ENCODE peak calls at places on chromosomes 6 and 20, in eight cellular contexts. B is LoVo; Y is stimulated activated CD8-positive, alpha-beta memory T cell treated with anti-CD3 and anti-CD28 coated beads, Interleukin-15, amount 100 ng/mL, for 1 hour; O is NCI-H460; Z is foreskin fibroblast; A is nucleus accumbens; G is amygdala; K is activated CD4-positive, CD25-positive, alpha-beta regulatory T cell treated with anti-CD3 and anti-CD28 coated beads, Interleukin-2, amount 50 U/mL, for 72 hours. X is an unnamed sample.

GRCh38 chr6:98769546-98769945 is 64.8 kb upstream of the POU3F2 start:
- DNase-seq in O (peak), K (no peak), B (peak), A (no peak), G (no peak), Y (no peak), Z (no peak), X (no peak)

GRCh38 chr6:105346052-105346451 is 56.8 kb downstream of the PREP start:
- DNase-seq in Z (peak), A (no peak), G (no peak), B (no peak), O (no peak), Y (no peak), K (no peak), X (no peak)

GRCh38 chr6:107435798-107436197 is 23.6 kb downstream of the PDSS2 start:
- DNase-seq in G (no peak), K (no peak), Z (peak), Y (no peak), A (no peak), O (no peak), B (no peak), X (no peak)

GRCh38 chr6:125151715-125152114 is 1.9 kb upstream of the TPD52L1 start:
- DNase-seq in Z (no peak), O (no peak), K (no peak), A (no peak), Y (no peak), G (no peak), B (no peak), X (no peak)

GRCh38 chr20:46872315-46873211 is 22.1 kb upstream of the EYA2 start:
- DNase-seq in A (no peak), O (no peak), B (no peak), Z (peak), K (no peak), Y (no peak), G (no peak), X (no peak)

GRCh38 chr6:95127266-95127665 is 450.1 kb upstream of the MANEA start:
- DNase-seq in Z (no peak), Y (no peak), O (no peak), B (no peak), K (no peak), A (no peak), G (no peak), X (no peak)

GRCh38 chr6:61711849-61712248 is 574.2 kb downstream of the KHDRBS2 start:
- DNase-seq in G (no peak), Z (no peak), Y (no peak), K (no peak), A (no peak), B (no peak), O (peak), X (no peak)

GRCh38 chr6:43916091-43916923 is 146.3 kb downstream of the VEGFA start:
- DNase-seq in O (no peak), B (no peak), G (no peak), A (no peak), Z (no peak), Y (no peak), K (no peak), X (no peak)

GRCh38 chr20:19440660-19441527 is 228.5 kb downstream of the SLC24A3 start:
- DNase-seq in Y (no peak), Z (no peak), G (no peak), K (no peak), O (no peak), A (no peak), B (no peak), X (no peak)

GRCh38 chr6:37713529-37714119 is 15.9 kb upstream of the MDGA1 start:
- DNase-seq in Y (no peak), Z (peak), K (no peak), A (no peak), B (no peak), G (no peak), O (no peak), X (peak)